ENCODE peak calls at places on chromosomes 12 and 14, in seven cellular contexts. H is breast epithelium, K is heart left ventricle, B is A549, U is gastrocnemius medialis, E is HCT116, T is sigmoid colon. J is an unnamed sample.

GRCh38 chr14:96139879-96140278 is 64.8 kb upstream of the BDKRB2 start:
- DNase-seq in H (no peak), U (no peak), T (no peak), K (no peak), E (no peak), B (no peak), J (no peak)

GRCh38 chr12:52606581-52607241 is 5.4 kb upstream of the KRT72 start:
- DNase-seq in E (no peak), B (no peak), H (no peak), U (no peak), K (no peak), T (no peak), J (no peak)

GRCh38 chr12:73383584-73384229 is 1111.5 kb downstream of the TRHDE start:
- DNase-seq in E (no peak), H (no peak), T (no peak), B (no peak), U (no peak), K (no peak), J (no peak)

GRCh38 chr14:31024577-31025334 is 693 bp upstream of the AP4S1 start:
- DNase-seq in E (no peak), B (no peak), H (no peak), U (no peak), K (no peak), T (no peak), J (no peak)

GRCh38 chr12:49877066-49877465 is 26.6 kb downstream of the FAIM2 start:
- DNase-seq in T (no peak), H (no peak), U (no peak), B (no peak), K (no peak), E (no peak), J (no peak)

GRCh38 chr14:105168496-105168978 is at the start of gene JAG2:
- DNase-seq in U (peak), H (no peak), T (no peak), K (peak), E (no peak), B (peak), J (peak)

GRCh38 chr12:1769809-1770494 is 50.4 kb upstream of the LRTM2 start:
- DNase-seq in H (no peak), B (no peak), E (no peak), U (no peak), K (no peak), T (no peak), J (no peak)

GRCh38 chr12:106091421-106091820 is 47.3 kb downstream of the NUAK1 start:
- DNase-seq in E (no peak), T (no peak), B (peak), H (no peak), U (no peak), K (no peak), J (no peak)

GRCh38 chr12:133130808-133131128 is 341 bp downstream of the ZNF10 start:
- DNase-seq in B (no peak), H (peak), U (peak), T (peak), K (peak), E (no peak), J (no peak)

GRCh38 chr12:42360747-42361403 is 34.9 kb downstream of the PPHLN1 start:
- DNase-seq in H (no peak), T (no peak), B (no peak), K (no peak), E (no peak), U (no peak), J (no peak)

GRCh38 chr14:89848165-89848564 is 106.4 kb downstream of the EFCAB11 start:
- DNase-seq in U (no peak), T (no peak), B (no peak), H (no peak), E (no peak), K (no peak), J (no peak)

GRCh38 chr12:68224613-68225285 is 861 bp downstream of the IL26 start:
- DNase-seq in K (no peak), B (no peak), E (no peak), T (no peak), U (no peak), H (no peak), J (no peak)

GRCh38 chr12:105798249-105798835 is 340.4 kb downstream of the NUAK1 start:
- DNase-seq in T (no peak), E (no peak), B (no peak), U (no peak), K (no peak), H (no peak), J (no peak)

GRCh38 chr14:93033983-93034670 is 81.6 kb downstream of the ITPK1 start:
- DNase-seq in K (no peak), U (no peak), T (no peak), H (no peak), E (no peak), B (no peak), J (no peak)

GRCh38 chr14:28613526-28613925 is 153.1 kb upstream of the FOXG1 start:
- DNase-seq in E (no peak), U (no peak), K (no peak), B (no peak), T (no peak), H (no peak), J (no peak)

GRCh38 chr12:117561990-117562389 is 200.6 kb upstream of the NOS1 start:
- DNase-seq in E (no peak), U (no peak), B (no peak), T (no peak), K (no peak), H (no peak), J (no peak)

GRCh38 chr12:109770104-109770860 is 56.7 kb downstream of the FAM222A start:
- DNase-seq in U (no peak), K (no peak), T (peak), H (no peak), B (no peak), E (no peak), J (no peak)

GRCh38 chr14:102282751-102283465 is 22.1 kb downstream of the MOK start:
- DNase-seq in E (no peak), T (no peak), B (no peak), K (no peak), H (no peak), U (no peak), J (no peak)

GRCh38 chr14:100623961-100624360 is 36.7 kb upstream of the BEGAIN start:
- DNase-seq in T (peak), U (no peak), B (no peak), H (no peak), K (peak), E (no peak), J (no peak)

GRCh38 chr12:82694970-82695369 is 8.3 kb downstream of the TMTC2 start:
- DNase-seq in E (no peak), H (no peak), T (no peak), K (no peak), B (no peak), U (no peak), J (no peak)

GRCh38 chr12:89697256-89697655 is 11.4 kb downstream of the ATP2B1 start:
- DNase-seq in K (no peak), H (no peak), U (no peak), E (no peak), B (no peak), T (no peak), J (no peak)

GRCh38 chr12:68608191-68608590 is 2.5 kb upstream of the RAP1B start:
- DNase-seq in H (no peak), E (no peak), U (no peak), T (no peak), B (no peak), K (no peak), J (no peak)

GRCh38 chr12:121379945-121380344 is 20.0 kb upstream of the RNF34 start:
- DNase-seq in B (no peak), H (no peak), U (no peak), T (no peak), K (no peak), E (no peak), J (no peak)

GRCh38 chr12:120199595-120200306 is 1.2 kb downstream of the RPLP0 start:
- DNase-seq in T (peak), B (no peak), E (no peak), K (no peak), H (no peak), U (peak), J (no peak)

GRCh38 chr14:72970058-72970630 is 43.9 kb downstream of the DCAF4 start:
- DNase-seq in E (no peak), B (no peak), H (no peak), K (peak), U (no peak), T (no peak), J (no peak)

GRCh38 chr12:68240975-68241374 is 12.4 kb downstream of the IL22 start:
- DNase-seq in E (no peak), U (no peak), H (no peak), B (no peak), K (no peak), T (no peak), J (no peak)

GRCh38 chr14:95609398-95609990 is 74.6 kb downstream of the GLRX5 start:
- DNase-seq in E (peak), K (no peak), U (no peak), B (no peak), H (no peak), T (no peak), J (peak)

GRCh38 chr12:80353254-80353653 is 90.8 kb upstream of the PTPRQ start:
- DNase-seq in H (no peak), K (no peak), B (no peak), T (no peak), U (no peak), E (no peak), J (no peak)

GRCh38 chr12:85424581-85425348 is 144.7 kb downstream of the ALX1 start:
- DNase-seq in B (no peak), K (no peak), T (no peak), H (no peak), E (peak), U (no peak), J (no peak)

GRCh38 chr12:96882862-96883261 is 24.2 kb upstream of the NEDD1 start:
- DNase-seq in H (no peak), U (no peak), K (no peak), T (no peak), E (no peak), B (no peak), J (no peak)

GRCh38 chr12:15829949-15830348 is 40.8 kb upstream of the EPS8 start:
- DNase-seq in K (peak), T (no peak), H (no peak), U (no peak), B (no peak), E (no peak), J (no peak)

GRCh38 chr14:78157855-78158436 is 12.2 kb upstream of the NRXN3 start:
- DNase-seq in B (no peak), H (no peak), E (no peak), K (peak), T (no peak), U (no peak), J (no peak)

GRCh38 chr12:78330131-78330530 is 499.4 kb downstream of the NAV3 start:
- DNase-seq in E (no peak), K (no peak), B (no peak), T (no peak), U (no peak), H (no peak), J (no peak)

DNA sequence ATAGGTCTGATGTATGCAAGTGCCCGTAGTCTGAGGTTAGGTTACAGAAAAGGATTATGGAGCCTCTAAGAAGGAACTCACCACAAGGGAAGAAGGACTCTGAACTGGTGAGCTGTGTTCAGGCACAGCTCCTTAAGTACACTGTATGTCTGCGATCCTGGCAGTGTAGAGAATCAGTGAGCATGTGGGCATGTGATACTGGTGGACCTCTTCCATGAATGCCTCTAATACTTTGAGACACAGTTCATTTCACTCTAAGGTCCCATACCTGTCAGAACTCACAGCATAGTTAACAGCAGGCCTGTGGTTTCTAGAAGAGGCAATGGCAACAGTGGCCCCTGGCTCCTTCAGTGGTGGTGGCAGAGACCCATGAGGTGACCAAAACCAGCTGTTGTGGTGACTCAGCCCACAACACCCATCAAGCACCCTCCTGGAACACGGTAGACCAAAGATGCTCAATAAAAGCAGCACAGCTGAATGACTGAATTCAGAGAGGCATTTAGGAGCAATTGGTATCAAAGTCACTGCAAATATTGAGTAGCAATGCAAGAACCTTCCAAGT is 6.9 kb upstream of the OR6J1 start:
- DNase-seq in B (no peak), U (peak), K (no peak), T (no peak), H (no peak), E (peak), J (no peak)
- TF ChIP-seq POLR2A in B (peak), U (no peak), K (no peak), T (no peak), H (no peak), E (peak), J (peak)

GRCh38 chr12:131930510-131930909 is 1.4 kb downstream of the PUS1 start:
- DNase-seq in T (no peak), E (no peak), K (peak), H (no peak), U (no peak), B (no peak), J (no peak)

GRCh38 chr12:131929530-131930456 is 717 bp downstream of the PUS1 start:
- DNase-seq in H (no peak), K (peak), E (no peak), T (peak), U (no peak), B (peak), J (no peak)

GRCh38 chr12:131928080-131928764 is 854 bp upstream of the PUS1 start:
- DNase-seq in E (no peak), T (peak), U (no peak), B (no peak), K (peak), H (no peak), J (no peak)

GRCh38 chr12:131927110-131928079 is 1.7 kb upstream of the PUS1 start:
- DNase-seq in H (no peak), U (no peak), T (peak), E (no peak), B (no peak), K (peak), J (no peak)

GRCh38 chr12:131928765-131929529 is at the start of gene PUS1:
- DNase-seq in U (peak), B (peak), K (peak), H (peak), E (peak), T (peak), J (peak)
- TF ChIP-seq POLR2A in U (peak), B (peak), K (no peak), H (no peak), E (peak), T (peak), J (peak)

GRCh38 chr12:124754949-124755800 is 108.5 kb downstream of the SCARB1 start:
- DNase-seq in T (peak), H (peak), B (no peak), U (peak), K (peak), E (no peak), J (no peak)
- TF ChIP-seq POLR2A in T (no peak), H (no peak), B (no peak), U (peak), K (no peak), E (no peak), J (no peak)

DNA sequence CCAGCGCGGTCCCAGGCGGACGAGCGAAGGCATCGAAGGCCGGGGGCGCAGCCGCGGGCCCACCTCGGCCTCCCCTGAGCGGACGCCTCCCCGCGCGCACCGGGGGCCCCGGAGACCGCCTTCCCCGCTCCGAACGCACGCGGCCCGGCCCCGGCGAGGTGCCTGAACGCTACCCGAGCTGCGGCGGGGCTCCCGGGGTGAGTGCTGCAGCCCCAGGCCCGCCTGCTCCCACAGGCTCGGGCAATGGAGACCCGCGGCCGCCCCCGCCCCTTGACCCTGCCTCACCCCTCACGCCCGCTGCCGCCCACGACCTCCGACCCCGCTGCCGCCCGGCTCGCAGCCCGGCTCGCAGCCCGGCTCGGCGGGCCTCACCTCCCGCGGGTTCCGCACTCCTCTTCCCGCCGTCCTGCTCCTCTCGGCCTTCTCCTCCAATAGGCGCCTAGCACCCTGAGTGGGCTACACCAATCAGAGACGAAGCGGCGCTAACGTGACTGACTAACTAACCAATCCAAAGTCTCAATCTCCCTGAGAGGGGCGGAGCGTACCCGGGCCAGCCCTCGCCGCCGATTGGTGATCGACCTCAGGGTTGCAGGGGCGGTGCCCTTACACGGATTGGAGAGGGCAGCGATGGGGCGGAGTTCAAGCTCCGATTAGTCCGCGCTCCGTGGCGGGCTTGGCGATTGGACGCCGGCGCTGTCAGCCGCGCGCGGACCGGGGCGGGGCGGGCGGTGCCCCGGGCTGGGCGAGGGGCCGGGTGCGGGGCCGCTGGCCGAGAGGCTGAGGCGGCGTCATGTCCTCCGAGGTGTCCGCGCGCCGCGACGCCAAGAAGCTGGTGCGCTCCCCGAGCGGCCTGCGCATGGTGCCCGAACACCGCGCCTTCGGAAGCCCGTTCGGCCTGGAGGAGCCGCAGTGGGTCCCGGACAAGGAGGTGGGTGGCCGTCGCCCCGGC is at the start of the genes XRCC3 and ZFYVE21:
- DNase-seq in K (peak), H (peak), U (peak), B (peak), T (peak), E (peak), J (peak)
- TF ChIP-seq POLR2A in K (peak), H (no peak), U (peak), B (peak), T (no peak), E (no peak), J (peak)

DNA sequence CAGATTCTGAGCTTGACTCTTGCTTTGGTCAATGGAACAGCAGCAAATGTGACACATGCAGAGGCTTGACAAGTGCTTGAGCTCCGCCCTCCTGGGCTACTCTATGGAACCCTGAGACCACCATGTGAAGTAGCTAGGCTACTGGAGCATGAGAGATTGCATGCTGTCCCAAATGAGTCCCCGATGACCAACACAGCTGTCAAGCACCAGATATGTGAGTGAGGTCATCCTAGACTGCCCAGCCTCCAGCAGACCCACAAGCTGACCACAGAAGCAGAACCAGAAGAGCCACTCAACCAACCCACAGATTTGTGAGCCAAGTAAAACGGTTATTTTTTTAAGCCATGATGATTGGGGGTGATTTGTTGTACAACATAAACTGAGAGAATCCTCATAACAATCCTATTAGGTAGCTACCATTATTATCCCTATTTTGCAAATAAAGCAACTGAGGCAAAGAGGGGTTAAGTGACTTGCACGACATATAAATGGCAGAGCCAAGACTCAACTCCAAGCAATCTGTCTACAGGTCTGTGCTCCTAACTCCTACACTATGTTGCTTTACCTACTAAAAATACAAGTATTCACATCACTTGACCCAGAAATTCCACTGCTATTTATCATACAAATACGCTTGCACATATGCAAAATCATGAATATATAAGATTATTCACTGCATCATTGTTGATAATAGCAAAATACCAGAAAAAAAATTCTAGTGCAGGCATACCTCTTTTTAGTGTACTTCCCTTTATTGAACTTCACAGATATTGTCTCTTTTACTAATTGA is 136.2 kb downstream of the NDUFA12 start:
- DNase-seq in B (no peak), E (no peak), T (no peak), K (peak), U (no peak), H (no peak), J (no peak)
- TF ChIP-seq POLR2A in B (no peak), E (no peak), T (no peak), K (no peak), U (no peak), H (no peak), J (no peak)

DNA sequence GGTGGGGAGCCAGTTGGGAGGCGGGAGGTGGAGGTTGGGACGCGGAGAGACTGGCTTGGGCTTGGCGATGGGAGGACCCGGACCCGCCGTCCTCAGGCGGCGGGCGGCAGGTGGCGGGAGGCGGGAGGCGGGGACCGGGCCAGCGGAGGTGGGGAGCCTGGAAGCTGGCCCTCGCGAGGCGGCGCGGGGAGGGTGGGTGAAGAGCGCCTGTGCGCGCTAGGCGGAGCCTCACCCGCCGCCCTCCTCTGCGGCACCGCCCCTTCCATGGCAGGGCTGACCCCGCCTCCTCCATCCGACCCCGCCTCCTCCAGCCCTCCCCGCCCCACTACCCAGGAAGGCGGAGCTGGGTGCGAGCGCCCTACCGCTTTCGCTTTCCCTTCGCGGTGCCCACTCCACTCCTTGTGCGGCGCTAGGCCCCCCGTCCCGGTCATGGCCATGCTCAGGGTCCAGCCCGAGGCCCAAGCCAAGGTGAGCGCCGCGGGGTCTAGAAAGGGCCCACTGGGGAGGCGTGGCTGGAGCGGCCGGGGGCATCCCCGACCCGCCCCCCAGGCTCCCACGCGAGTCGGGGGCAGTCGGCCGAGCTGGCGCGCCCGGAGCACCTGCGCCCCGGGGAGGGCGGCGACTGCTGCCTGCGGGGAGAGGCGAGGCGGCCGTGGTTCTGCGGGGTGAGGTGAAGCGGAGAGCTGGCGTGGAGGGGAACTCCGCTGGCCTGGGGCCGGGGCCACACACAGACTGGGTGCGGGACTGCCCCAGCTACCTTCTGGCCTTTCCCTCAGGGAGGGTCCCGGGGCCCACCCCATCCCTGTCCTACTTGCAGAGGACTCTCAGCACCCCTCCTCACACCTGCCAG is at the start of gene PSME1:
- DNase-seq in E (peak), T (peak), H (peak), U (peak), B (peak), K (peak), J (peak)
- TF ChIP-seq POLR2A in E (peak), T (peak), H (no peak), U (peak), B (peak), K (no peak), J (peak)